ENCODE peak calls at places on chromosomes 13 and 19, in eight cellular contexts. P is PC-3, E is H1, L is fibroblast of lung, Z is HCT116, B is colonic mucosa, N is suprapubic skin, W is lung. X is an unnamed sample. For H3K4me1, the result is how much of the 10 kb centered on the place peaks cover.

GRCh38 chr13:79295906-79296564 is 110.0 kb downstream of the RBM26 start:
- DNase-seq in P (peak), E (no peak), L (peak), Z (no peak), B (no peak), N (no peak), W (no peak), X (peak)

GRCh38 chr13:69556540-69557196 is 551.0 kb upstream of the ATXN8OS start:
- DNase-seq in P (no peak), E (no peak), L (no peak), Z (no peak), B (no peak), N (no peak), W (no peak), X (no peak)

GRCh38 chr19:46471116-46471733 is at the start of gene PNMA8A:
- DNase-seq in P (no peak), E (peak), L (peak), Z (no peak), B (no peak), N (no peak), W (peak), X (peak)

GRCh38 chr19:20422616-20423205 is 142.9 kb downstream of the ZNF737 start:
- DNase-seq in P (no peak), E (no peak), L (no peak), Z (no peak), B (no peak), N (no peak), W (no peak), X (no peak)

GRCh38 chr13:73958657-73959397 is 175.4 kb downstream of the KLF12 start:
- DNase-seq in P (peak), E (no peak), L (no peak), Z (peak), B (no peak), N (no peak), W (no peak), X (no peak)

GRCh38 chr19:42512743-42513304 is 15.5 kb downstream of the CEACAM1 start:
- DNase-seq in P (no peak), E (no peak), L (no peak), Z (no peak), B (no peak), N (no peak), W (no peak), X (no peak)

GRCh38 chr13:111665691-111666095 is 345.3 kb downstream of the TEX29 start:
- DNase-seq in P (no peak), E (no peak), L (no peak), Z (no peak), B (no peak), N (peak), W (peak), X (no peak)

GRCh38 chr13:42001580-42001979 is 40.7 kb upstream of the VWA8 start:
- DNase-seq in P (peak), E (peak), L (peak), Z (no peak), B (no peak), N (no peak), W (peak), X (no peak)

GRCh38 chr13:50257646-50258045 is 242.4 kb downstream of the KCNRG start:
- DNase-seq in P (no peak), E (no peak), L (no peak), Z (no peak), B (no peak), N (no peak), W (no peak), X (no peak)

GRCh38 chr19:49795615-49796014 is 17.5 kb downstream of the FUZ start:
- DNase-seq in P (no peak), E (no peak), L (no peak), Z (no peak), B (no peak), N (no peak), W (no peak), X (no peak)

GRCh38 chr19:27672309-27673047 is 1540.5 kb downstream of the UQCRFS1 start:
- DNase-seq in P (no peak), E (no peak), L (no peak), Z (no peak), B (no peak), N (peak), W (no peak), X (peak)

GRCh38 chr19:10288662-10289166 is 1.0 kb upstream of the ICAM5 start:
- DNase-seq in P (peak), E (no peak), L (peak), Z (peak), B (peak), N (no peak), W (peak), X (peak)

GRCh38 chr13:70173236-70173959 is 65.1 kb upstream of the KLHL1 start:
- DNase-seq in P (no peak), E (no peak), L (peak), Z (no peak), B (no peak), N (no peak), W (no peak), X (no peak)

GRCh38 chr13:95677564-95678386 is 836 bp downstream of the DNAJC3 start:
- DNase-seq in P (peak), E (no peak), L (peak), Z (no peak), B (peak), N (peak), W (peak), X (no peak)

GRCh38 chr19:44748426-44749254 is at the start of gene BCL3:
- DNase-seq in P (peak), E (no peak), L (no peak), Z (no peak), B (peak), N (no peak), W (peak), X (peak)
- H3K4me1 ChIP-seq in P (half or more), E (under half), L (under half), Z (half or more), B (under half), N (half or more), W (under half), X (half or more)

GRCh38 chr19:45455707-45456499 is 11.9 kb upstream of the FOSB start:
- DNase-seq in P (peak), E (no peak), L (peak), Z (peak), B (peak), N (peak), W (peak), X (peak)
- H3K4me3 ChIP-seq in P (peak), E (no peak), L (no peak), Z (peak), B (no peak), N (peak), W (no peak), X (no peak)

GRCh38 chr13:48532146-48532472 is 771 bp downstream of the RCBTB2 start:
- DNase-seq in P (peak), E (no peak), L (peak), Z (no peak), B (peak), N (no peak), W (no peak), X (no peak)

GRCh38 chr13:48528720-48529119 is 4.2 kb downstream of the RCBTB2 start:
- DNase-seq in P (no peak), E (no peak), L (no peak), Z (no peak), B (no peak), N (no peak), W (no peak), X (no peak)

GRCh38 chr13:48532473-48533206 is at the start of gene RCBTB2:
- DNase-seq in P (peak), E (peak), L (peak), Z (peak), B (peak), N (peak), W (peak), X (peak)

GRCh38 chr13:48531416-48532145 is 1.3 kb downstream of the RCBTB2 start:
- DNase-seq in P (no peak), E (no peak), L (no peak), Z (no peak), B (peak), N (no peak), W (no peak), X (no peak)

GRCh38 chr13:48530833-48531232 is 2.0 kb downstream of the RCBTB2 start:
- DNase-seq in P (no peak), E (no peak), L (no peak), Z (no peak), B (no peak), N (no peak), W (no peak), X (no peak)
- H3K4me1 ChIP-seq in P (under half), E (under half), L (under half), Z (under half), B (under half), N (under half), W (under half), X (under half)

DNA sequence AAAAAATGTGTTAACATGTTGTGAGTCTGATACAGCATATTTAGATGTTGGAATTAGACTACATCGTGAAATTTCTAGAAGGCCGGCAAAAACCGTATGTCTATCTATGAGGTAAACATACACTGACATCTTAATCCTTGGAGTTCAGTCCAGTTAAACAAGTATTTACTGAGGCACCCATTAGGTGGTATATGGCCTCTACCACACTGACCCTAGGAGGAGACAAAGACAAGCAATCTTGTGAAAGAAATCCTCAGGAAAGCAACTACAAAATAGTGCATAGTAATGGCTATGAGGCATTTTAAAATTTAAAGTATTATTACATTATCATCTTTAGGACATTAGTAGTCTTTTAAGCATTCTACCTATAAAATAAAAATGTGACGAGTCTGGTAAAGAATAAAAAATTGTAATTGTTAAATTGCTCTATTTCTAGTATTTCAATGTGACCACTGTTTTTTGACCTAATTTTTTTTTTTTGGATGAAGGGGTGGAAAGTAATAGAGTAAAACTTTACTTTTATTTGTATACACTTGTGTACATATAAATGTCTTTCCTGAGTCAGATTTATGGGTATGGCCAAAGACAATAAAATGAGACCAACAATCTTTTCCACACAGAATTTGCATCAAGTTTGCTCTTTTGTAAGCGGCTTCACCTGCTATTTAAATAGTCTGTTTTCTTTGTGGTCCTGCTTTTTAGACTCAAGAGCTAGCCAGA is 50.5 kb downstream of the KATNAL1 start:
- DNase-seq in P (no peak), E (no peak), L (no peak), Z (no peak), B (no peak), N (no peak), W (no peak), X (no peak)
- H3K4me3 ChIP-seq in P (no peak), E (no peak), L (no peak), Z (no peak), B (no peak), N (no peak), W (no peak), X (no peak)

GRCh38 chr19:12943437-12944044 is 2.1 kb upstream of the RAD23A start:
- DNase-seq in P (no peak), E (no peak), L (no peak), Z (no peak), B (no peak), N (no peak), W (no peak), X (no peak)
- H3K4me1 ChIP-seq in P (under half), E (under half), L (under half), Z (under half), B (under half), N (half or more), W (under half), X (half or more)

DNA sequence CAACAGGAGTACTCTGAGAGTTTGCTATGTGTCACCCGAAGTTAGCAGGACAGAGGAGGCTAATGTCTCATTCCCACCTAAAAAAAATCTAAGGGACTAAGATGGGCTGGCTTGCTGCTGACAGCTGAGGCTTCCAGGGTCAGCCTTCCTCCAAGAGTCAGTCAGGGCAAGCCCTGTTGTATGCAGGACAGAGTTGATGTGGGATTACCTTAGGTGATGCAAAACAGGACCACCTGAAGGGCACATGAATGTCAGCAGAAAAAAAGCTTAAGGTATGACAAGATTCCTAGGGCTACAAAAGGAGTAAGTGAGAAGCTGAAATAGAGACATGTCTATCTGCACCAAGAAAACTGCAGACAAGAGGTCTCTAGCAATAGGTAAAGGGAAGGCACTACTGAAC is 151.5 kb downstream of the NHLRC3 start:
- DNase-seq in P (no peak), E (peak), L (no peak), Z (no peak), B (no peak), N (no peak), W (no peak), X (no peak)
- H3K4me3 ChIP-seq in P (no peak), E (no peak), L (no peak), Z (no peak), B (no peak), N (no peak), W (no peak), X (no peak)

GRCh38 chr19:2049741-2050348 is 1.2 kb downstream of the MKNK2 start:
- DNase-seq in P (peak), E (no peak), L (peak), Z (no peak), B (peak), N (peak), W (peak), X (peak)
- H3K4me1 ChIP-seq in P (under half), E (under half), L (under half), Z (half or more), B (under half), N (half or more), W (under half), X (half or more)

GRCh38 chr19:38868551-38868950 is 9.5 kb downstream of the RINL start:
- DNase-seq in P (no peak), E (no peak), L (no peak), Z (no peak), B (no peak), N (no peak), W (no peak), X (no peak)
- H3K4me3 ChIP-seq in P (no peak), E (no peak), L (no peak), Z (no peak), B (no peak), N (no peak), W (no peak), X (peak)

GRCh38 chr13:33218426-33218825 is 67.1 kb downstream of the STARD13 start:
- DNase-seq in P (peak), E (no peak), L (no peak), Z (no peak), B (no peak), N (no peak), W (no peak), X (no peak)
- H3K4me1 ChIP-seq in P (under half), E (under half), L (under half), Z (under half), B (under half), N (under half), W (under half), X (under half)